ENCODE peak calls at places on chromosomes 16 and 17, in ten cellular contexts. One of them, this sample, is unnamed. For H3K4me1, the result is how much of the 10 kb centered on the place peaks cover.

GRCh38 chr17:65071861-65072260 is 15.3 kb upstream of the GNA13 start:
- DNase-seq in hepatocyte: no peak
- DNase-seq in Karpas-422: no peak
- DNase-seq in PC-3: peak
- DNase-seq in SK-N-SH: no peak
- DNase-seq in neural progenitor cell: no peak
- DNase-seq in IMR-90: peak
- DNase-seq in mammary epithelial cell: peak
- DNase-seq in HCT116: no peak
- DNase-seq in GM23248: peak
- DNase-seq in this sample: no peak

GRCh38 chr17:77237232-77238008 is 96.7 kb downstream of the SEC14L1 start:
- DNase-seq in IMR-90: no peak
- DNase-seq in HCT116: no peak
- DNase-seq in GM23248: no peak
- DNase-seq in neural progenitor cell: no peak
- DNase-seq in Karpas-422: no peak
- DNase-seq in hepatocyte: no peak
- DNase-seq in SK-N-SH: no peak
- DNase-seq in PC-3: no peak
- DNase-seq in mammary epithelial cell: no peak
- DNase-seq in this sample: no peak

GRCh38 chr16:84117482-84117843 is 721 bp upstream of the MBTPS1 start:
- DNase-seq in PC-3: peak
- DNase-seq in HCT116: no peak
- DNase-seq in mammary epithelial cell: no peak
- DNase-seq in neural progenitor cell: peak
- DNase-seq in GM23248: no peak
- DNase-seq in Karpas-422: no peak
- DNase-seq in IMR-90: peak
- DNase-seq in SK-N-SH: peak
- DNase-seq in hepatocyte: no peak
- DNase-seq in this sample: no peak

GRCh38 chr16:1642753-1643152 is 30.6 kb downstream of the CRAMP1 start:
- DNase-seq in PC-3: no peak
- DNase-seq in neural progenitor cell: no peak
- DNase-seq in mammary epithelial cell: no peak
- DNase-seq in hepatocyte: no peak
- DNase-seq in GM23248: no peak
- DNase-seq in SK-N-SH: no peak
- DNase-seq in IMR-90: no peak
- DNase-seq in HCT116: no peak
- DNase-seq in Karpas-422: no peak
- DNase-seq in this sample: no peak

GRCh38 chr17:40480501-40481003 is 20.9 kb downstream of the TNS4 start:
- DNase-seq in Karpas-422: no peak
- DNase-seq in GM23248: peak
- DNase-seq in neural progenitor cell: no peak
- DNase-seq in PC-3: peak
- DNase-seq in hepatocyte: peak
- DNase-seq in HCT116: no peak
- DNase-seq in IMR-90: no peak
- DNase-seq in SK-N-SH: no peak
- DNase-seq in mammary epithelial cell: peak
- DNase-seq in this sample: peak

GRCh38 chr17:17859909-17860760 is 23.3 kb upstream of the SREBF1 start:
- DNase-seq in hepatocyte: peak
- DNase-seq in mammary epithelial cell: peak
- DNase-seq in Karpas-422: peak
- DNase-seq in GM23248: peak
- DNase-seq in IMR-90: peak
- DNase-seq in PC-3: peak
- DNase-seq in neural progenitor cell: peak
- DNase-seq in HCT116: no peak
- DNase-seq in SK-N-SH: peak
- DNase-seq in this sample: no peak

GRCh38 chr17:16516594-16517018 is 24.6 kb upstream of the LRRC75A start:
- DNase-seq in SK-N-SH: peak
- DNase-seq in PC-3: peak
- DNase-seq in hepatocyte: peak
- DNase-seq in GM23248: peak
- DNase-seq in IMR-90: peak
- DNase-seq in Karpas-422: no peak
- DNase-seq in mammary epithelial cell: peak
- DNase-seq in HCT116: peak
- DNase-seq in neural progenitor cell: peak
- DNase-seq in this sample: no peak

GRCh38 chr17:7318121-7318860 is 3.1 kb upstream of the GPS2 start:
- DNase-seq in neural progenitor cell: no peak
- DNase-seq in GM23248: no peak
- DNase-seq in IMR-90: no peak
- DNase-seq in mammary epithelial cell: no peak
- DNase-seq in Karpas-422: no peak
- DNase-seq in hepatocyte: peak
- DNase-seq in SK-N-SH: no peak
- DNase-seq in HCT116: no peak
- DNase-seq in PC-3: no peak
- DNase-seq in this sample: no peak

GRCh38 chr16:67395458-67396158 is 2.3 kb upstream of the TPPP3 start:
- DNase-seq in mammary epithelial cell: peak
- DNase-seq in GM23248: peak
- DNase-seq in IMR-90: peak
- DNase-seq in SK-N-SH: no peak
- DNase-seq in Karpas-422: no peak
- DNase-seq in hepatocyte: no peak
- DNase-seq in neural progenitor cell: peak
- DNase-seq in PC-3: no peak
- DNase-seq in HCT116: no peak
- DNase-seq in this sample: no peak

GRCh38 chr17:28712037-28712704 is 483 bp upstream of the PROCA1 start:
- DNase-seq in IMR-90: no peak
- DNase-seq in HCT116: no peak
- DNase-seq in neural progenitor cell: peak
- DNase-seq in PC-3: no peak
- DNase-seq in Karpas-422: peak
- DNase-seq in hepatocyte: peak
- DNase-seq in GM23248: no peak
- DNase-seq in mammary epithelial cell: no peak
- DNase-seq in SK-N-SH: no peak
- DNase-seq in this sample: no peak

GRCh38 chr17:75406222-75406615 is 741 bp upstream of the GRB2 start:
- DNase-seq in hepatocyte: no peak
- DNase-seq in neural progenitor cell: peak
- DNase-seq in PC-3: peak
- DNase-seq in IMR-90: no peak
- DNase-seq in HCT116: no peak
- DNase-seq in Karpas-422: no peak
- DNase-seq in GM23248: peak
- DNase-seq in SK-N-SH: peak
- DNase-seq in mammary epithelial cell: no peak
- DNase-seq in this sample: no peak

GRCh38 chr16:27258241-27258734 is 10.3 kb downstream of the NSMCE1 start:
- DNase-seq in neural progenitor cell: no peak
- DNase-seq in HCT116: no peak
- DNase-seq in Karpas-422: no peak
- DNase-seq in hepatocyte: no peak
- DNase-seq in IMR-90: peak
- DNase-seq in GM23248: peak
- DNase-seq in PC-3: peak
- DNase-seq in mammary epithelial cell: peak
- DNase-seq in SK-N-SH: no peak
- DNase-seq in this sample: peak

GRCh38 chr16:28596840-28597691 is at the start of gene SULT1A2:
- DNase-seq in mammary epithelial cell: peak
- DNase-seq in GM23248: no peak
- DNase-seq in PC-3: no peak
- DNase-seq in hepatocyte: peak
- DNase-seq in IMR-90: no peak
- DNase-seq in neural progenitor cell: peak
- DNase-seq in SK-N-SH: no peak
- DNase-seq in HCT116: peak
- DNase-seq in Karpas-422: peak
- DNase-seq in this sample: peak

GRCh38 chr16:56270828-56271227 is 79.5 kb downstream of the GNAO1 start:
- DNase-seq in GM23248: no peak
- DNase-seq in hepatocyte: no peak
- DNase-seq in SK-N-SH: no peak
- DNase-seq in IMR-90: no peak
- DNase-seq in Karpas-422: no peak
- DNase-seq in neural progenitor cell: no peak
- DNase-seq in HCT116: no peak
- DNase-seq in mammary epithelial cell: no peak
- DNase-seq in PC-3: no peak
- DNase-seq in this sample: no peak

GRCh38 chr17:11893862-11894261 is 103.4 kb downstream of the ZNF18 start:
- DNase-seq in neural progenitor cell: no peak
- DNase-seq in Karpas-422: no peak
- DNase-seq in PC-3: no peak
- DNase-seq in HCT116: no peak
- DNase-seq in SK-N-SH: no peak
- DNase-seq in hepatocyte: no peak
- DNase-seq in GM23248: no peak
- DNase-seq in mammary epithelial cell: no peak
- DNase-seq in IMR-90: no peak
- DNase-seq in this sample: no peak

GRCh38 chr17:66458782-66459181 is 156.4 kb downstream of the PRKCA start:
- DNase-seq in mammary epithelial cell: no peak
- DNase-seq in HCT116: no peak
- DNase-seq in Karpas-422: no peak
- DNase-seq in IMR-90: no peak
- DNase-seq in GM23248: no peak
- DNase-seq in hepatocyte: no peak
- DNase-seq in PC-3: no peak
- DNase-seq in neural progenitor cell: no peak
- DNase-seq in SK-N-SH: no peak
- DNase-seq in this sample: no peak

GRCh38 chr17:66450857-66451158 is 148.4 kb downstream of the PRKCA start:
- DNase-seq in neural progenitor cell: no peak
- DNase-seq in HCT116: no peak
- DNase-seq in Karpas-422: no peak
- DNase-seq in PC-3: no peak
- DNase-seq in SK-N-SH: no peak
- DNase-seq in hepatocyte: no peak
- DNase-seq in mammary epithelial cell: no peak
- DNase-seq in IMR-90: no peak
- DNase-seq in GM23248: no peak
- DNase-seq in this sample: no peak

GRCh38 chr17:66451188-66452149 is 149.1 kb downstream of the PRKCA start:
- DNase-seq in hepatocyte: peak
- DNase-seq in PC-3: no peak
- DNase-seq in Karpas-422: peak
- DNase-seq in neural progenitor cell: peak
- DNase-seq in HCT116: no peak
- DNase-seq in SK-N-SH: peak
- DNase-seq in GM23248: no peak
- DNase-seq in IMR-90: no peak
- DNase-seq in mammary epithelial cell: no peak
- DNase-seq in this sample: no peak

GRCh38 chr17:66459811-66460270 is 157.4 kb downstream of the PRKCA start:
- DNase-seq in neural progenitor cell: no peak
- DNase-seq in PC-3: peak
- DNase-seq in hepatocyte: peak
- DNase-seq in SK-N-SH: no peak
- DNase-seq in mammary epithelial cell: peak
- DNase-seq in HCT116: peak
- DNase-seq in IMR-90: peak
- DNase-seq in GM23248: peak
- DNase-seq in Karpas-422: no peak
- DNase-seq in this sample: no peak

DNA sequence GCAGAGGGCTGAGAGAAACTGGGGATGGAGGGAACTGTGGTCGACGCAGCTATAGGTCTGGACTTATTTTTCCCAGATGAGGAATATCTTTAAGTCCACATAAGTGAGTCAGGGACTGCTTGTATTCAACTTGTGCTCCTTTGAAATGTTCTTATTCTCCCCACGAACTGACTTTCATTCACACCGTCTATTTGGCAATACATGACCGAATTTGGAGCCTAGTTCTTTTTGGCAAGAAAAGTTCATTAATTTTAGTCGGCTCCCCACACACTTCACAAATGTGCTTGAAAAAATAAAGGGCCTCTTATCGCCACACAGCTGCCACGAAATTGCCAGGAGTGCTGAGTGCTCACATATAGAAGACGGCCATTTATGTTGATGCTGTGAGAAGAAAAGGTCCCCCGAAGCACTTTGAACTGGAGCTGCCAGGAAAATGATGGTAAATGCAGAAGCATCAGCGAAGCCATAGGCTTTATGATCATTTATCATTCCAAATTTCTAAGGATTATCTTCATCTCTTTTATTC is 152.7 kb downstream of the PRKCA start:
- DNase-seq in HCT116: no peak
- DNase-seq in PC-3: no peak
- DNase-seq in GM23248: no peak
- DNase-seq in hepatocyte: no peak
- DNase-seq in SK-N-SH: no peak
- DNase-seq in neural progenitor cell: no peak
- DNase-seq in IMR-90: no peak
- DNase-seq in mammary epithelial cell: no peak
- DNase-seq in Karpas-422: no peak
- DNase-seq in this sample: no peak
- H3K4me2 ChIP-seq in HCT116: no peak
- H3K4me2 ChIP-seq in PC-3: no peak
- H3K4me2 ChIP-seq in GM23248: no peak
- H3K4me2 ChIP-seq in hepatocyte: no peak
- H3K4me2 ChIP-seq in SK-N-SH: no peak
- H3K4me2 ChIP-seq in neural progenitor cell: no peak
- H3K4me2 ChIP-seq in IMR-90: no peak
- H3K4me2 ChIP-seq in mammary epithelial cell: no peak
- H3K4me2 ChIP-seq in Karpas-422: no peak
- H3K4me2 ChIP-seq in this sample: no peak

GRCh38 chr16:58853830-58854229 is 119.7 kb upstream of the GOT2 start:
- DNase-seq in SK-N-SH: no peak
- DNase-seq in mammary epithelial cell: no peak
- DNase-seq in IMR-90: no peak
- DNase-seq in Karpas-422: no peak
- DNase-seq in PC-3: no peak
- DNase-seq in GM23248: no peak
- DNase-seq in hepatocyte: no peak
- DNase-seq in neural progenitor cell: peak
- DNase-seq in HCT116: no peak
- DNase-seq in this sample: no peak
- H2AFZ ChIP-seq in SK-N-SH: no peak
- H2AFZ ChIP-seq in mammary epithelial cell: no peak
- H2AFZ ChIP-seq in IMR-90: no peak
- H2AFZ ChIP-seq in Karpas-422: no peak
- H2AFZ ChIP-seq in PC-3: no peak
- H2AFZ ChIP-seq in GM23248: no peak
- H2AFZ ChIP-seq in hepatocyte: no peak
- H2AFZ ChIP-seq in neural progenitor cell: no peak
- H2AFZ ChIP-seq in HCT116: no peak
- H2AFZ ChIP-seq in this sample: no peak

GRCh38 chr17:81419886-81420768 is 24.9 kb downstream of the BAHCC1 start:
- DNase-seq in Karpas-422: no peak
- DNase-seq in GM23248: peak
- DNase-seq in SK-N-SH: no peak
- DNase-seq in mammary epithelial cell: no peak
- DNase-seq in IMR-90: no peak
- DNase-seq in hepatocyte: no peak
- DNase-seq in neural progenitor cell: no peak
- DNase-seq in HCT116: no peak
- DNase-seq in PC-3: no peak
- DNase-seq in this sample: no peak
- H3K4me1 ChIP-seq in Karpas-422: under half
- H3K4me1 ChIP-seq in GM23248: half or more
- H3K4me1 ChIP-seq in SK-N-SH: half or more
- H3K4me1 ChIP-seq in mammary epithelial cell: under half
- H3K4me1 ChIP-seq in IMR-90: half or more
- H3K4me1 ChIP-seq in hepatocyte: under half
- H3K4me1 ChIP-seq in neural progenitor cell: under half
- H3K4me1 ChIP-seq in HCT116: half or more
- H3K4me1 ChIP-seq in PC-3: half or more
- H3K4me1 ChIP-seq in this sample: half or more

GRCh38 chr16:79188115-79188779 is 412.3 kb downstream of the MAF start:
- DNase-seq in HCT116: no peak
- DNase-seq in PC-3: no peak
- DNase-seq in Karpas-422: no peak
- DNase-seq in GM23248: no peak
- DNase-seq in SK-N-SH: no peak
- DNase-seq in hepatocyte: no peak
- DNase-seq in mammary epithelial cell: no peak
- DNase-seq in neural progenitor cell: no peak
- DNase-seq in IMR-90: no peak
- DNase-seq in this sample: no peak
- H3K4me2 ChIP-seq in HCT116: no peak
- H3K4me2 ChIP-seq in PC-3: no peak
- H3K4me2 ChIP-seq in Karpas-422: no peak
- H3K4me2 ChIP-seq in GM23248: no peak
- H3K4me2 ChIP-seq in SK-N-SH: no peak
- H3K4me2 ChIP-seq in hepatocyte: no peak
- H3K4me2 ChIP-seq in mammary epithelial cell: no peak
- H3K4me2 ChIP-seq in neural progenitor cell: no peak
- H3K4me2 ChIP-seq in IMR-90: no peak
- H3K4me2 ChIP-seq in this sample: no peak

This sample was measured in keratinocyte.